ENCODE peak calls at places on chromosomes 5 and 9, in ten cellular contexts. N is A549; T is endothelial cell; P is BE2C; W is HFF-Myc; R is tibial artery; V is neural crest cell; Q is CD4-positive, alpha-beta T cell; G is HCT116; Y is mesothelial cell of epicardium. K is an unnamed sample.

GRCh38 chr5:180787711-180788431 is 14.7 kb downstream of the MGAT1 start:
- DNase-seq in N (no peak), T (no peak), P (no peak), W (no peak), R (no peak), V (no peak), Q (no peak), G (no peak), Y (no peak), K (no peak)

GRCh38 chr5:170631471-170632195 is 127.8 kb downstream of the KCNIP1 start:
- DNase-seq in N (peak; percentile 68), T (peak; percentile 68), P (peak; percentile 45), W (no peak), R (peak; percentile 34), V (peak; percentile 48), Q (no peak), G (peak; percentile 33), Y (no peak), K (peak; percentile 68)

GRCh38 chr9:2849943-2850342 is 6.0 kb upstream of the PUM3 start:
- DNase-seq in N (no peak), T (no peak), P (no peak), W (no peak), R (no peak), V (no peak), Q (no peak), G (no peak), Y (no peak), K (no peak)

GRCh38 chr5:43711496-43711895 is 108.5 kb downstream of the NNT start:
- DNase-seq in N (peak; percentile 31), T (no peak), P (no peak), W (no peak), R (no peak), V (no peak), Q (no peak), G (peak; percentile 4), Y (no peak), K (no peak)

GRCh38 chr9:114743446-114743845 is 61.5 kb upstream of the TEX48 start:
- DNase-seq in N (no peak), T (no peak), P (no peak), W (no peak), R (no peak), V (no peak), Q (no peak), G (no peak), Y (no peak), K (no peak)

GRCh38 chr5:89255845-89256463 is 373.0 kb upstream of the MEF2C start:
- DNase-seq in N (peak; percentile 67), T (no peak), P (peak; percentile 7), W (peak; percentile 56), R (no peak), V (no peak), Q (no peak), G (peak; percentile 56), Y (no peak), K (no peak)

GRCh38 chr5:142520885-142521284 is 165.0 kb downstream of the FGF1 start:
- DNase-seq in N (no peak), T (no peak), P (no peak), W (no peak), R (no peak), V (no peak), Q (no peak), G (no peak), Y (no peak), K (no peak)

GRCh38 chr9:96137666-96138429 is 164.1 kb downstream of the HSD17B3 start:
- DNase-seq in N (no peak), T (no peak), P (no peak), W (no peak), R (no peak), V (no peak), Q (no peak), G (no peak), Y (no peak), K (no peak)

GRCh38 chr9:134425815-134426214 is 99.6 kb downstream of the RXRA start:
- DNase-seq in N (no peak), T (no peak), P (no peak), W (no peak), R (no peak), V (no peak), Q (no peak), G (no peak), Y (no peak), K (no peak)

GRCh38 chr9:93965830-93966577 is 10.8 kb upstream of the BARX1 start:
- DNase-seq in N (no peak), T (no peak), P (no peak), W (no peak), R (no peak), V (no peak), Q (no peak), G (no peak), Y (peak; percentile 37), K (no peak)

GRCh38 chr9:12699529-12699928 is 6.3 kb downstream of the TYRP1 start:
- DNase-seq in N (no peak), T (no peak), P (no peak), W (no peak), R (no peak), V (no peak), Q (no peak), G (no peak), Y (no peak), K (no peak)

GRCh38 chr5:119302916-119303897 is 52.6 kb upstream of the TNFAIP8 start:
- DNase-seq in N (peak; percentile 93), T (no peak), P (no peak), W (peak; percentile 72), R (no peak), V (no peak), Q (no peak), G (no peak), Y (no peak), K (no peak)

GRCh38 chr5:96259211-96259772 is 173.8 kb downstream of the PCSK1 start:
- DNase-seq in N (peak; percentile 61), T (no peak), P (no peak), W (no peak), R (no peak), V (no peak), Q (no peak), G (no peak), Y (no peak), K (no peak)

DNA sequence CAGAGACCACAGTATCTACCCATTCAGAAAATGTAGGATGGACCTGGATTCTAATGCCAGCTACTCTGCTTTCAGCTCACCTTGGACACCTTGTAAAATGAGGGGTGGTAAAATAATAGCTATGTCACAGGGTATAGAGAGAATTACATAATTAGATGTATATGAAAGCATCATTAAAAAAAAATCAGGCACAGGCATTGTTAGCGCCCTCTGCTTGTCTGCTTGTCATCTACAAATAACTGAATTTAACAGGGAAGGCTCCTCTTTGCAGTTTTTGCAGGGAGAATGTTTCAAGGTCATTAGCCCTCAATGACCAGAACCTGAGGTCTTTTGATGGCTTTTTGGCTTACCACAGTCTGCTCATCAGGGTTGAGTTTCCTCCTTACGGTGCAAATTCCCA is 58.0 kb downstream of the GPR21 start:
- DNase-seq in N (no peak), T (no peak), P (no peak), W (no peak), R (no peak), V (no peak), Q (no peak), G (no peak), Y (no peak), K (no peak)
- TF ChIP-seq CTCF in N (peak; percentile 34), T (no peak), P (peak; percentile 10), W (peak; percentile 15), R (no peak), V (no peak), Q (no peak), G (no peak), Y (no peak), K (no peak)

GRCh38 chr5:126415789-126416188 is 7.4 kb upstream of the GRAMD2B start:
- DNase-seq in N (no peak), T (no peak), P (no peak), W (no peak), R (no peak), V (no peak), Q (no peak), G (no peak), Y (no peak), K (no peak)
- TF ChIP-seq CTCF in N (no peak), T (no peak), P (no peak), W (no peak), R (no peak), V (no peak), Q (no peak), G (no peak), Y (no peak), K (no peak)

DNA sequence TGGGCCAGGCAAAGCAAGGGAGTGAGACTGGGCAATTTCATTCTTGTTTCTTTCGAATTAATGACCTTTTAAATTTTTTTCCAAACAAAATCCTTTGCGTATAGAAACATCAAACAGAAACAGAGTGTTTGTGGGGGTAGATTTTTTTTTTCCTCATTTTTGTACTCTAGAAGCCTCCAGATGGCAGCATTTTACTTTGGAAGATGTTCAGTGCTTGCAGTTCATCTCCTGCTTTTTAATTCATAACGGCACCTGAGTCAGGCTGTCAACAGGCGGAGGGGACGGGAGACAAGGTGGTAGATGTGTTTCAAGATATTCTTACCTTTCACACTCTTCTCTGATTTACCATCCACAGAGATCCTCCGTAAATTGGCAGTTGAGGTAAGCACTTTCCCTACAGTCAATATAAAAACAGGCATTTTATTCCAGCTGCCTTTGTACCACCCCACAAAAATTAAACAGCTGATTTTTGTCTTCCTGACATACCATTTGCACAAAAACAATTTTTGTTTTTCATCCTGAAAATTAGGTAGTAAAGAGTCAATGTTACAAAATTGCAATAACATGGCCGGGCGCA is 99.5 kb upstream of the FBXL17 start:
- DNase-seq in N (peak; percentile 37), T (no peak), P (peak; percentile 21), W (no peak), R (no peak), V (no peak), Q (no peak), G (peak; percentile 26), Y (no peak), K (no peak)
- TF ChIP-seq CTCF in N (peak; percentile 62), T (peak; percentile 17), P (peak; percentile 66), W (peak; percentile 13), R (no peak), V (peak; percentile 62), Q (no peak), G (peak; percentile 40), Y (peak; percentile 42), K (no peak)

GRCh38 chr5:35233121-35233520 is 2.8 kb upstream of the PRLR start:
- DNase-seq in N (no peak), T (no peak), P (no peak), W (no peak), R (no peak), V (no peak), Q (no peak), G (no peak), Y (no peak), K (no peak)

GRCh38 chr5:35230043-35230611 is at the start of gene PRLR:
- DNase-seq in N (peak; percentile 12), T (peak; percentile 18), P (no peak), W (no peak), R (peak; percentile 50), V (no peak), Q (no peak), G (no peak), Y (peak; percentile 44), K (peak; percentile 28)

GRCh38 chr5:35232124-35232523 is 1.8 kb upstream of the PRLR start:
- DNase-seq in N (no peak), T (no peak), P (no peak), W (no peak), R (no peak), V (no peak), Q (no peak), G (no peak), Y (no peak), K (no peak)

GRCh38 chr5:35228304-35228703 is 2.0 kb downstream of the PRLR start:
- DNase-seq in N (no peak), T (no peak), P (no peak), W (no peak), R (no peak), V (no peak), Q (no peak), G (no peak), Y (no peak), K (no peak)

GRCh38 chr5:35229076-35230042 is 928 bp downstream of the PRLR start:
- DNase-seq in N (peak; percentile 23), T (peak; percentile 9), P (no peak), W (no peak), R (no peak), V (no peak), Q (no peak), G (no peak), Y (peak; percentile 43), K (no peak)
- TF ChIP-seq CTCF in N (peak; percentile 14), T (no peak), P (no peak), W (no peak), R (no peak), V (peak; percentile 56), Q (no peak), G (no peak), Y (no peak), K (no peak)

K was measured in glutamatergic neuron.